ENCODE peak calls at places on chromosome 18, in five cellular contexts. R, T, Z, V and E are unnamed samples.

GRCh38 chr18:55322176-55322735 is 265.7 kb downstream of the TCF4 start:
- DNase-seq in T (peak; percentile 96), Z (no peak), V (peak; percentile 74), R (no peak), E (peak; percentile 1)

GRCh38 chr18:55821219-55821618 is 233.2 kb upstream of the TCF4 start:
- DNase-seq in T (peak; percentile 81), R (no peak), V (no peak), Z (no peak), E (no peak)

GRCh38 chr18:46754188-46754587 is 2.7 kb downstream of the ST8SIA5 start:
- DNase-seq in T (no peak), Z (no peak), R (no peak), V (peak; percentile 19), E (no peak)

GRCh38 chr18:32042337-32042736 is 23.7 kb downstream of the RNF125 start:
- DNase-seq in T (no peak), R (no peak), Z (no peak), V (no peak), E (no peak)

GRCh38 chr18:36066731-36067117 is 635 bp downstream of the RPRD1A start:
- DNase-seq in Z (no peak), R (no peak), V (no peak), T (peak; percentile 5), E (no peak)

GRCh38 chr18:36809590-36810381 is 19.0 kb downstream of the TPGS2 start:
- DNase-seq in R (peak; percentile 56), T (peak; percentile 79), V (peak; percentile 27), Z (peak; percentile 82), E (peak; percentile 61)

GRCh38 chr18:46264255-46264654 is 160.1 kb downstream of the HAUS1 start:
- DNase-seq in V (no peak), T (no peak), Z (no peak), R (peak; percentile 9), E (peak; percentile 42)

GRCh38 chr18:37429768-37430167 is 135.8 kb downstream of the CELF4 start:
- DNase-seq in T (no peak), R (no peak), Z (peak; percentile 11), V (no peak), E (peak; percentile 1)

GRCh38 chr18:58949031-58949430 is 84.4 kb downstream of the ZNF532 start:
- DNase-seq in Z (no peak), V (no peak), T (no peak), R (no peak), E (no peak)

GRCh38 chr18:41681138-41681881 is 273.7 kb upstream of the PIK3C3 start:
- DNase-seq in Z (no peak), T (no peak), V (no peak), R (no peak), E (no peak)

GRCh38 chr18:13313006-13313661 is 94.6 kb downstream of the LDLRAD4 start:
- DNase-seq in Z (no peak), V (no peak), T (no peak), R (peak; percentile 67), E (no peak)

GRCh38 chr18:31671951-31672350 is 12.4 kb downstream of the B4GALT6 start:
- DNase-seq in Z (no peak), V (no peak), T (no peak), R (no peak), E (no peak)

GRCh38 chr18:261398-262073 is 6.3 kb downstream of the THOC1 start:
- DNase-seq in V (no peak), R (no peak), T (peak; percentile 15), Z (peak; percentile 21), E (no peak)

GRCh38 chr18:32763306-32763705 is 9.5 kb downstream of the KLHL14 start:
- DNase-seq in R (no peak), T (no peak), Z (no peak), V (no peak), E (no peak)

GRCh38 chr18:12904012-12904516 is 20.0 kb upstream of the PTPN2 start:
- DNase-seq in Z (peak; percentile 98), T (no peak), R (no peak), V (no peak), E (no peak)

GRCh38 chr18:35477497-35477896 is 20.3 kb downstream of the INO80C start:
- DNase-seq in R (no peak), V (no peak), T (no peak), Z (no peak), E (no peak)

GRCh38 chr18:23528580-23529472 is 25.5 kb downstream of the RMC1 start:
- DNase-seq in V (no peak), R (no peak), Z (peak; percentile 96), T (peak; percentile 26), E (no peak)

GRCh38 chr18:46412831-46413371 is 244.1 kb downstream of the LOXHD1 start:
- DNase-seq in Z (no peak), R (no peak), T (no peak), V (no peak), E (no peak)

GRCh38 chr18:9961031-9961430 is 47.2 kb downstream of the VAPA start:
- DNase-seq in R (no peak), Z (no peak), V (no peak), T (no peak), E (no peak)

GRCh38 chr18:32301976-32302743 is 112.3 kb downstream of the MEP1B start:
- DNase-seq in R (no peak), Z (no peak), T (peak; percentile 94), V (no peak), E (peak; percentile 36)

GRCh38 chr18:6482198-6482977 is 67.7 kb upstream of the L3MBTL4 start:
- DNase-seq in T (peak; percentile 67), V (no peak), Z (peak; percentile 41), R (peak; percentile 38), E (peak; percentile 5)

GRCh38 chr18:22293417-22293816 is 124.0 kb downstream of the GATA6 start:
- DNase-seq in T (no peak), R (no peak), V (no peak), Z (no peak), E (no peak)

GRCh38 chr18:46917108-46917807 is at the start of the genes KATNAL2 and PIAS2:
- DNase-seq in V (no peak), Z (peak; percentile 79), T (peak; percentile 58), R (peak; percentile 24), E (peak; percentile 29)

GRCh38 chr18:23627325-23627724 is 35.4 kb downstream of the ANKRD29 start:
- DNase-seq in V (no peak), Z (no peak), R (peak; percentile 37), T (peak; percentile 91), E (peak; percentile 89)

GRCh38 chr18:4789506-4789905 is 334.4 kb upstream of the DLGAP1 start:
- DNase-seq in Z (no peak), V (no peak), T (no peak), R (no peak), E (no peak)

GRCh38 chr18:57657566-57657965 is 35.9 kb upstream of the NARS1 start:
- DNase-seq in R (no peak), T (no peak), V (no peak), Z (no peak), E (no peak)

GRCh38 chr18:12420831-12421421 is 13.2 kb downstream of the PRELID3A start:
- DNase-seq in R (peak; percentile 66), Z (no peak), T (no peak), V (no peak), E (no peak)

GRCh38 chr18:36813753-36814130 is 15.1 kb downstream of the TPGS2 start:
- DNase-seq in V (no peak), T (no peak), R (no peak), Z (peak; percentile 81), E (no peak)

GRCh38 chr18:5110288-5110687 is 86.8 kb downstream of the AKAIN1 start:
- DNase-seq in R (no peak), T (no peak), V (no peak), Z (no peak), E (no peak)

GRCh38 chr18:49892148-49892924 is 79.0 kb upstream of the ACAA2 start:
- DNase-seq in R (peak; percentile 39), T (peak; percentile 20), Z (no peak), V (no peak), E (no peak)

GRCh38 chr18:45830917-45831316 is 5.4 kb downstream of the SIGLEC15 start:
- DNase-seq in Z (no peak), R (no peak), T (no peak), V (no peak), E (no peak)

GRCh38 chr18:57175550-57175949 is 28.7 kb downstream of the BOD1L2 start:
- DNase-seq in R (no peak), V (no peak), Z (no peak), T (no peak), E (no peak)

GRCh38 chr18:212780-213179 is 54.4 kb downstream of the USP14 start:
- DNase-seq in Z (no peak), V (no peak), R (no peak), T (no peak), E (no peak)

GRCh38 chr18:887716-888115 is 17.0 kb upstream of the ADCYAP1 start:
- DNase-seq in T (no peak), R (no peak), V (no peak), Z (no peak), E (no peak)

GRCh38 chr18:32470136-32470712 is 458 bp downstream of the GAREM1 start:
- DNase-seq in T (peak; percentile 17), V (no peak), R (no peak), Z (peak; percentile 17), E (peak; percentile 12)

DNA sequence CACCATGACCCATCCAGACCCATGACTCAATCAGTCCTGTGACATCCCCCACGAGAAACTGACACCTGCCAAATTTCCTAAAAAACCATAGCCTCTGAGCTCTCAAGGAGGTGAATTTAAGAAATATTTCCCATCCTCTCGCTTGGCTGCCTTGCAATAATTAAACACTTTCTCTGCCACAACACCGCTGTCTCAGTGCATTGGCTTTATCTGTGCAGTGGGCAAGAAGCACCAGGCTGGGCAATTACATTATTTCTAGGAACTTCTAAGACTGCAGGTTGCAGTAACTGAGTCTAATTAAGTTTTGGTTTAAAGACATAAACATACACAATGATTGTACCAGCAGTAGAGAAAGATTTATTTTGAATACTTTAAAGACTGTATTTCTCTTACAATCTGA is 22.0 kb upstream of the RTTN start:
- DNase-seq in Z (no peak), V (no peak), R (no peak), T (no peak), E (no peak)
- TF ChIP-seq SMC3 in Z (no peak), V (no peak), R (no peak), T (no peak), E (no peak)

GRCh38 chr18:48541026-48541746 is 2.4 kb downstream of the CTIF start:
- DNase-seq in T (peak; percentile 75), Z (peak; percentile 73), R (no peak), V (no peak), E (peak; percentile 57)
- TF ChIP-seq POLR2A in T (peak; percentile 65), Z (peak; percentile 36), R (no peak), V (no peak), E (no peak)

GRCh38 chr18:52237551-52237950 is 102.4 kb upstream of the DCC start:
- DNase-seq in T (peak; percentile 0), R (no peak), Z (no peak), V (no peak), E (no peak)

GRCh38 chr18:52236134-52236533 is 103.9 kb upstream of the DCC start:
- DNase-seq in T (no peak), Z (no peak), R (no peak), V (no peak), E (no peak)
- TF ChIP-seq SMC3 in T (no peak), Z (no peak), R (no peak), V (no peak), E (no peak)

GRCh38 chr18:44700652-44701051 is 20.0 kb downstream of the SETBP1 start:
- DNase-seq in Z (no peak), T (no peak), V (no peak), R (no peak), E (no peak)
- TF ChIP-seq POLR2A in Z (no peak), T (no peak), V (no peak), R (no peak), E (no peak)